ENCODE peak calls at places on chromosome 4, in four cellular contexts. One of them, this sample, is unnamed.

GRCh38 chr4:139300431-139301142 is 718 bp upstream of the NAA15 start:
- DNase-seq in GM12878: peak; percentile 36
- DNase-seq in HepG2: no peak
- DNase-seq in H1: no peak
- DNase-seq in this sample: no peak

GRCh38 chr4:176641237-176641636 is 151.5 kb downstream of the VEGFC start:
- DNase-seq in GM12878: no peak
- DNase-seq in H1: no peak
- DNase-seq in HepG2: no peak
- DNase-seq in this sample: no peak

GRCh38 chr4:185282968-185283367 is 73.6 kb downstream of the SNX25 start:
- DNase-seq in HepG2: no peak
- DNase-seq in GM12878: no peak
- DNase-seq in H1: no peak
- DNase-seq in this sample: no peak

GRCh38 chr4:168560184-168560834 is 63.5 kb downstream of the PALLD start:
- DNase-seq in HepG2: no peak
- DNase-seq in GM12878: no peak
- DNase-seq in H1: no peak
- DNase-seq in this sample: no peak

GRCh38 chr4:158496030-158496741 is 25.5 kb upstream of the RXFP1 start:
- DNase-seq in GM12878: no peak
- DNase-seq in H1: peak; percentile 88
- DNase-seq in HepG2: peak; percentile 10
- DNase-seq in this sample: peak; percentile 48

GRCh38 chr4:121138014-121138413 is 26.1 kb downstream of the TNIP3 start:
- DNase-seq in H1: no peak
- DNase-seq in HepG2: no peak
- DNase-seq in GM12878: no peak
- DNase-seq in this sample: no peak

GRCh38 chr4:35342833-35343232 is 901.5 kb downstream of the ARAP2 start:
- DNase-seq in GM12878: no peak
- DNase-seq in HepG2: no peak
- DNase-seq in H1: no peak
- DNase-seq in this sample: no peak

GRCh38 chr4:116878280-116878679 is 207.1 kb downstream of the TRAM1L1 start:
- DNase-seq in HepG2: no peak
- DNase-seq in H1: no peak
- DNase-seq in GM12878: no peak
- DNase-seq in this sample: no peak

GRCh38 chr4:111689731-111690130 is 455.5 kb upstream of the FAM241A start:
- DNase-seq in HepG2: no peak
- DNase-seq in H1: no peak
- DNase-seq in GM12878: no peak
- DNase-seq in this sample: no peak

GRCh38 chr4:110005461-110006056 is 92.9 kb downstream of the EGF start:
- DNase-seq in HepG2: peak; percentile 60
- DNase-seq in H1: no peak
- DNase-seq in GM12878: peak; percentile 43
- DNase-seq in this sample: peak; percentile 16

GRCh38 chr4:74531952-74532794 is 87.2 kb downstream of the AREG start:
- DNase-seq in H1: no peak
- DNase-seq in GM12878: peak; percentile 8
- DNase-seq in HepG2: peak; percentile 75
- DNase-seq in this sample: peak; percentile 33

GRCh38 chr4:102610476-102610875 is 109.3 kb downstream of the NFKB1 start:
- DNase-seq in GM12878: no peak
- DNase-seq in HepG2: no peak
- DNase-seq in H1: no peak
- DNase-seq in this sample: no peak

GRCh38 chr4:374298-375160 is 36.9 kb downstream of the ZNF141 start:
- DNase-seq in H1: no peak
- DNase-seq in HepG2: no peak
- DNase-seq in GM12878: no peak
- DNase-seq in this sample: no peak

DNA sequence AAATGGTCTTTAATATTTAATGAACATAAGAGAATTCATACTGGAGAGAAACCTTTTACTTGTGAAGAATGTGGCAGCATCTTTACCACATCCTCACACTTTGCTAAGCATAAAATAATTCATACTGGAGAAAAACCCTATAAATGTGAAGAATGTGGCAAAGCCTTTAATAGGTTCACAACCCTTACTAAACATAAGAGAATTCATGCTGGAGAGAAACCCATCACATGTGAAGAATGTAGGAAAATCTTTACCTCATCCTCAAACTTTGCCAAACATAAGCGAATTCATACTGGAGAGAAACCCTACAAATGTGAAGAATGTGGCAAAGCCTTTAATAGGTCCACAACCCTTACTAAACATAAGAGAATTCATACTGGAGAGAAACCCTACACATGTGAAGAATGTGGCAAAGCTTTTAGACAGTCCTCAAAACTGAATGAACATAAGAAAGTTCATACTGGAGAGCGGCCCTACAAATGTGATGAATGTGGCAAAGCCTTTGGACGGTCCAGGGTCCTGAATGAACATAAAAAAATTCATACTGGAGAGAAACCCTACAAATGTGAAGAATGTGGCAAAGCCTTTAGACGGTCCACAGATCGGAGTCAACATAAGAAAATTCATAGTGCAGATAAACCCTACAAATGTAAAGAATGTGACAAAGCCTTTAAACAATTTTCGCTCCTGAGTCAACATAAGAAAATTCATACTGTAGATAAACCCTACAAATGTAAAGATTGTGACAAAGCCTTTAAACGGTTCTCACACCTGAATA is 35.6 kb downstream of the ZNF141 start:
- DNase-seq in HepG2: no peak
- DNase-seq in H1: no peak
- DNase-seq in GM12878: no peak
- DNase-seq in this sample: no peak
- H3K4me3 ChIP-seq in HepG2: no peak overlapping the region
- H3K4me3 ChIP-seq in H1: no peak overlapping the region
- H3K4me3 ChIP-seq in GM12878: no peak overlapping the region
- H3K4me3 ChIP-seq in this sample: no peak overlapping the region

GRCh38 chr4:113531572-113531971 is 230.0 kb downstream of the CAMK2D start:
- DNase-seq in GM12878: no peak
- DNase-seq in HepG2: no peak
- DNase-seq in H1: no peak
- DNase-seq in this sample: no peak
- H3K9ac ChIP-seq in GM12878: no peak overlapping the region
- H3K9ac ChIP-seq in HepG2: no peak overlapping the region
- H3K9ac ChIP-seq in H1: no peak overlapping the region
- H3K9ac ChIP-seq in this sample: no peak overlapping the region

DNA sequence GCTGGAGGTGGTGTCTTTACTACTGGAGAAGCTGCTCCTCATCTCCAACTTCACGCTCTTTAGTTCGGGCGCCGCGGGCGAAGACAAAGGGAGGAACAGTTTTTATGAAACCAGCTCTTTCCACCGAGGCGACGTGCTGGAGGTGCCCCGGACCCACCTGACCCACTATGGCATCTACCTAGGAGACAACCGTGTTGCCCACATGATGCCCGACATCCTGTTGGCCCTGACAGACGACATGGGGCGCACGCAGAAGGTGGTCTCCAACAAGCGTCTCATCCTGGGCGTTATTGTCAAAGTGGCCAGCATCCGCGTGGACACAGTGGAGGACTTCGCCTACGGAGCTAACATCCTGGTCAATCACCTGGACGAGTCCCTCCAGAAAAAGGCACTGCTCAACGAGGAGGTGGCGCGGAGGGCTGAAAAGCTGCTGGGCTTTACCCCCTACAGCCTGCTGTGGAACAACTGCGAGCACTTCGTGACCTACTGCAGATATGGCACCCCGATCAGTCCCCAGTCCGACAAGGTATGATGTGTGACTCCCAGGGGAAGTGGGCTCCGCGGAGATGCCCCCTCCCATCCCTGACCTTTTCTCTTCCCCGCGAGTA is 645 bp downstream of the LRAT start:
- DNase-seq in H1: no peak
- DNase-seq in GM12878: no peak
- DNase-seq in HepG2: no peak
- DNase-seq in this sample: no peak
- TF ChIP-seq SUZ12 in H1: no peak
- TF ChIP-seq SUZ12 in GM12878: no peak
- TF ChIP-seq SUZ12 in HepG2: no peak
- TF ChIP-seq SUZ12 in this sample: no peak

GRCh38 chr4:8250167-8250566 is 19.4 kb upstream of the HTRA3 start:
- DNase-seq in HepG2: no peak
- DNase-seq in GM12878: no peak
- DNase-seq in H1: no peak
- DNase-seq in this sample: no peak

GRCh38 chr4:8248091-8248490 is 21.5 kb upstream of the HTRA3 start:
- DNase-seq in HepG2: no peak
- DNase-seq in H1: no peak
- DNase-seq in GM12878: no peak
- DNase-seq in this sample: no peak

GRCh38 chr4:8252301-8253173 is 17.0 kb upstream of the HTRA3 start:
- DNase-seq in GM12878: no peak
- DNase-seq in HepG2: no peak
- DNase-seq in H1: no peak
- DNase-seq in this sample: no peak

GRCh38 chr4:8251110-8251883 is 18.3 kb upstream of the HTRA3 start:
- DNase-seq in GM12878: no peak
- DNase-seq in H1: no peak
- DNase-seq in HepG2: no peak
- DNase-seq in this sample: no peak

DNA sequence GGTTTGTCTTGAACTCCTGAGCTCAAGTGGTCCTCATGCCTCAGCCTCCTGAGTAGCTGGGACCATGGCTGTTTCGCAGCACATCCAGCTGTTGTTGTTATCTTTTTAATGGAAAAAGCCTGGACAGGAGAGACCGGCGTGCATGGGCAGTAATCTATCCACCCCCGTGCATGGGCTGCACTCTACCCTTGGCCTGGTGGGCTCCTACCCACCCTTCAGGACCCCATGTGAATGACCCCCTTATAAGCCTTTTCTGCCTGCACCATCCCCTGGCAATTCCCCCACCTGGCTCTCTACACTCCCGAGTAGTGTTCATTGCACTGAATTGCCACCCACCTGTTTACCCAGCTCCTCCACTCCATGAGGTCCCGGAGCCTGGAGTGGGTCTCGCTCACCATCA is 18.9 kb upstream of the HTRA3 start:
- DNase-seq in GM12878: no peak
- DNase-seq in H1: no peak
- DNase-seq in HepG2: no peak
- DNase-seq in this sample: no peak
- H3K4me3 ChIP-seq in GM12878: no peak overlapping the region
- H3K4me3 ChIP-seq in H1: no peak overlapping the region
- H3K4me3 ChIP-seq in HepG2: no peak overlapping the region
- H3K4me3 ChIP-seq in this sample: no peak overlapping the region

DNA sequence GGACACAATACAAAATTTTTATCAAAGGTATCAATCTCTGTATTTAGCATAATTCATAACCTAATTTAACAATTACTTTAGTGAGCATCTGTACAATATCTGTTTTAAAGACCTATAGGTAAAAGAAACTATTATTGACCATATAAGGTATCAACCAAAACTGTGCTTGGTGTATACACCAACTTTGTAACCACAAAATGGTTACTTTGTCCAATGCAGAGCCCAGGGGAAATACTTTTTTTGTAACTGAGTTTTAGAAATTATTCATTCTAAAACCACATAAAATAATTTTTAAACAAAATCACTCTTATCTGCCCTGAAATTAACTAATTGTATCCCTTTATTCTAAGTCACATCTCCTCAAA is 5.0 kb downstream of the CXXC4 start:
- DNase-seq in HepG2: no peak
- DNase-seq in H1: no peak
- DNase-seq in GM12878: no peak
- DNase-seq in this sample: no peak
- H3K9ac ChIP-seq in HepG2: no peak overlapping the region
- H3K9ac ChIP-seq in H1: no peak overlapping the region
- H3K9ac ChIP-seq in GM12878: peak overlapping the region; percentile 89
- H3K9ac ChIP-seq in this sample: no peak overlapping the region